ENCODE peak calls at places on chromosomes 13 and 19, in ten cellular contexts. M is stimulated activated CD4-positive, alpha-beta T cell treated with anti-CD3 and anti-CD28 coated beads, Interleukin-1b, Interleukin-23, amount 100 ng/mL, for 1 hour; L is activated T-cell treated with anti-CD3 and anti-CD28 coated beads, Interleukin-2, amount 50 U/mL, for 72 hours; J is posterior vena cava; O is DMS153; Q is T-helper 22 cell; Z is CD8-positive, alpha-beta memory T cell; V is iPS DF 6.9; W is amygdala; X is activated naive CD4-positive, alpha-beta T cell. B is an unnamed sample.

GRCh38 chr13:109776575-109776974 is 9.8 kb downstream of the IRS2 start:
- DNase-seq in W (no peak), O (no peak), Z (no peak), M (no peak), Q (no peak), J (no peak), V (no peak), X (no peak), L (no peak), B (no peak)

GRCh38 chr19:54248016-54248601 is 5.5 kb upstream of the LILRA6 start:
- DNase-seq in M (no peak), J (no peak), Z (no peak), O (no peak), L (peak), V (no peak), X (no peak), W (peak), Q (no peak), B (peak)

GRCh38 chr19:38266981-38267597 is 2.7 kb downstream of the SPINT2 start:
- DNase-seq in Z (no peak), O (no peak), W (no peak), V (no peak), Q (no peak), X (no peak), M (no peak), J (no peak), L (no peak), B (no peak)

GRCh38 chr19:3361384-3362216 is 4.8 kb upstream of the NFIC start:
- DNase-seq in O (no peak), Q (no peak), M (no peak), W (no peak), X (no peak), Z (no peak), J (no peak), L (no peak), V (no peak), B (no peak)

GRCh38 chr19:13262450-13262849 is 112.2 kb downstream of the IER2 start:
- DNase-seq in X (no peak), L (no peak), Q (no peak), W (no peak), O (no peak), J (no peak), Z (no peak), M (no peak), V (no peak), B (peak)

GRCh38 chr19:39970674-39971379 is at the start of gene PSMC4:
- DNase-seq in Z (peak), L (peak), W (peak), V (peak), J (peak), O (peak), X (peak), M (peak), Q (peak), B (peak)

GRCh38 chr13:35917942-35918645 is 213.1 kb downstream of the DCLK1 start:
- DNase-seq in Z (no peak), Q (no peak), M (no peak), L (no peak), J (no peak), V (no peak), O (no peak), X (no peak), W (no peak), B (no peak)

GRCh38 chr19:47157455-47158321 is 27.1 kb downstream of the SAE1 start:
- DNase-seq in O (no peak), W (no peak), L (no peak), V (peak), X (no peak), Z (no peak), J (no peak), M (no peak), Q (peak), B (peak)

GRCh38 chr19:47540748-47541147 is 25.9 kb upstream of the NAPA start:
- DNase-seq in V (no peak), W (no peak), X (no peak), Z (no peak), O (no peak), L (no peak), Q (no peak), M (no peak), J (no peak), B (no peak)

GRCh38 chr19:32224371-32225244 is 120.8 kb upstream of the ZNF507 start:
- DNase-seq in X (peak), Z (peak), W (peak), J (peak), L (peak), O (peak), M (no peak), V (peak), Q (no peak), B (peak)

GRCh38 chr19:17490411-17490810 is 20.1 kb downstream of the SLC27A1 start:
- DNase-seq in V (no peak), L (no peak), M (no peak), J (no peak), X (no peak), Z (peak), O (no peak), W (no peak), Q (peak), B (no peak)

GRCh38 chr19:19211499-19212432 is at the start of gene NCAN:
- DNase-seq in Z (no peak), J (no peak), O (no peak), Q (no peak), M (no peak), X (no peak), V (no peak), L (no peak), W (peak), B (no peak)

GRCh38 chr13:98871727-98872126 is 106.1 kb downstream of the DOCK9 start:
- DNase-seq in O (no peak), M (no peak), V (no peak), Z (no peak), W (no peak), L (no peak), X (no peak), J (no peak), Q (no peak), B (no peak)

GRCh38 chr13:85985791-85986190 is 186.6 kb upstream of the SLITRK6 start:
- DNase-seq in L (no peak), Z (no peak), M (no peak), W (no peak), J (no peak), Q (no peak), V (no peak), O (no peak), X (no peak), B (no peak)

GRCh38 chr19:40739030-40739839 is 11.0 kb downstream of the ACTMAP start:
- DNase-seq in W (no peak), X (no peak), Z (no peak), O (no peak), L (no peak), M (no peak), V (no peak), J (no peak), Q (no peak), B (no peak)

GRCh38 chr19:55485439-55486011 is 537 bp downstream of the NAT14 start:
- DNase-seq in Z (no peak), J (no peak), M (no peak), X (no peak), V (no peak), W (no peak), L (no peak), Q (no peak), O (no peak), B (no peak)

GRCh38 chr13:21012211-21012610 is 49.2 kb downstream of the LATS2 start:
- DNase-seq in O (no peak), J (no peak), Q (no peak), W (no peak), M (no peak), X (no peak), L (no peak), Z (no peak), V (no peak), B (no peak)

GRCh38 chr13:34139660-34140059 is 321.7 kb downstream of the RFC3 start:
- DNase-seq in O (no peak), Z (no peak), V (no peak), J (no peak), L (no peak), X (no peak), M (no peak), Q (no peak), W (no peak), B (no peak)

GRCh38 chr19:1266818-1267440 is 2.2 kb upstream of the CIRBP start:
- DNase-seq in J (peak), X (peak), Q (peak), V (no peak), L (peak), M (no peak), Z (peak), O (no peak), W (peak), B (peak)

GRCh38 chr13:22938576-22938975 is 242.2 kb upstream of the SGCG start:
- DNase-seq in J (no peak), Z (no peak), M (no peak), L (no peak), V (no peak), X (no peak), O (no peak), Q (no peak), W (no peak), B (no peak)

GRCh38 chr19:35342430-35342829 is 5.3 kb upstream of the FFAR1 start:
- DNase-seq in O (no peak), Z (no peak), M (no peak), L (no peak), Q (no peak), W (no peak), X (no peak), V (no peak), J (peak), B (no peak)

GRCh38 chr13:76048675-76049396 is 412.7 kb downstream of the LMO7 start:
- DNase-seq in M (no peak), Q (no peak), Z (no peak), J (no peak), V (no peak), X (no peak), W (no peak), L (no peak), O (peak), B (no peak)

GRCh38 chr19:11233073-11233472 is 6.3 kb upstream of the ANGPTL8 start:
- DNase-seq in W (no peak), Q (no peak), O (no peak), M (no peak), X (no peak), V (no peak), L (no peak), J (no peak), Z (no peak), B (no peak)

B was measured in RPMI8226.